ENCODE peak calls at places on chromosomes 12 and 14, in nine cellular contexts. B, S, T, L, O, R, Q, G and D are unnamed samples.
A peak's percentile ranks its signal among the peaks of the same experiment; 100 is the strongest.

GRCh38 chr12:57244306-57244696 is 6.7 kb downstream of the STAC3 start:
- DNase-seq in B (no peak), S (no peak), T (peak; percentile 7), L (no peak), O (no peak), R (no peak), Q (no peak), G (no peak), D (no peak)

GRCh38 chr12:41604830-41605229 is 416.7 kb downstream of the PDZRN4 start:
- DNase-seq in B (no peak), S (no peak), T (no peak), L (no peak), O (no peak), R (no peak), Q (peak; percentile 68), G (peak; percentile 4), D (no peak)

GRCh38 chr14:93112891-93113677 is 2.6 kb downstream of the ITPK1 start:
- DNase-seq in B (peak; percentile 89), S (peak; percentile 92), T (peak; percentile 85), L (peak; percentile 96), O (no peak), R (peak; percentile 90), Q (peak; percentile 92), G (peak; percentile 88), D (peak; percentile 77)

GRCh38 chr12:54201001-54201794 is 12.4 kb upstream of the SMUG1 start:
- DNase-seq in B (peak; percentile 81), S (peak; percentile 49), T (peak; percentile 87), L (peak; percentile 87), O (peak; percentile 89), R (peak; percentile 53), Q (peak; percentile 79), G (peak; percentile 81), D (peak; percentile 69)

GRCh38 chr14:43479751-43480150 is 1027.3 kb downstream of the FSCB start:
- DNase-seq in B (no peak), S (no peak), T (no peak), L (no peak), O (no peak), R (no peak), Q (no peak), G (no peak), D (no peak)

GRCh38 chr14:90651405-90651804 is 164.8 kb downstream of the TTC7B start:
- DNase-seq in B (no peak), S (no peak), T (no peak), L (no peak), O (no peak), R (no peak), Q (no peak), G (no peak), D (no peak)

GRCh38 chr12:91813701-91814100 is 331.9 kb downstream of the BTG1 start:
- DNase-seq in B (peak; percentile 5), S (no peak), T (no peak), L (no peak), O (no peak), R (no peak), Q (no peak), G (peak; percentile 3), D (no peak)

GRCh38 chr14:101400815-101401214 is 160.5 kb upstream of the DIO3 start:
- DNase-seq in B (peak; percentile 1), S (no peak), T (no peak), L (no peak), O (peak; percentile 11), R (no peak), Q (peak; percentile 47), G (peak; percentile 32), D (no peak)

GRCh38 chr14:69363055-69363454 is 35.0 kb downstream of the ERH start:
- DNase-seq in B (peak; percentile 66), S (peak; percentile 41), T (peak; percentile 63), L (peak; percentile 76), O (no peak), R (no peak), Q (peak; percentile 61), G (peak; percentile 34), D (no peak)

GRCh38 chr14:101961011-101961721 is 3.2 kb upstream of the DYNC1H1 start:
- DNase-seq in B (peak; percentile 85), S (peak; percentile 47), T (peak; percentile 82), L (peak; percentile 89), O (no peak), R (peak; percentile 76), Q (peak; percentile 88), G (peak; percentile 88), D (peak; percentile 85)

GRCh38 chr12:101863971-101864370 is 13.4 kb upstream of the DRAM1 start:
- DNase-seq in B (peak; percentile 22), S (no peak), T (no peak), L (no peak), O (no peak), R (no peak), Q (no peak), G (no peak), D (no peak)

GRCh38 chr12:125149160-125150108 is 84.2 kb downstream of the AACS start:
- DNase-seq in B (no peak), S (no peak), T (no peak), L (no peak), O (no peak), R (no peak), Q (no peak), G (no peak), D (peak; percentile 80)

DNA sequence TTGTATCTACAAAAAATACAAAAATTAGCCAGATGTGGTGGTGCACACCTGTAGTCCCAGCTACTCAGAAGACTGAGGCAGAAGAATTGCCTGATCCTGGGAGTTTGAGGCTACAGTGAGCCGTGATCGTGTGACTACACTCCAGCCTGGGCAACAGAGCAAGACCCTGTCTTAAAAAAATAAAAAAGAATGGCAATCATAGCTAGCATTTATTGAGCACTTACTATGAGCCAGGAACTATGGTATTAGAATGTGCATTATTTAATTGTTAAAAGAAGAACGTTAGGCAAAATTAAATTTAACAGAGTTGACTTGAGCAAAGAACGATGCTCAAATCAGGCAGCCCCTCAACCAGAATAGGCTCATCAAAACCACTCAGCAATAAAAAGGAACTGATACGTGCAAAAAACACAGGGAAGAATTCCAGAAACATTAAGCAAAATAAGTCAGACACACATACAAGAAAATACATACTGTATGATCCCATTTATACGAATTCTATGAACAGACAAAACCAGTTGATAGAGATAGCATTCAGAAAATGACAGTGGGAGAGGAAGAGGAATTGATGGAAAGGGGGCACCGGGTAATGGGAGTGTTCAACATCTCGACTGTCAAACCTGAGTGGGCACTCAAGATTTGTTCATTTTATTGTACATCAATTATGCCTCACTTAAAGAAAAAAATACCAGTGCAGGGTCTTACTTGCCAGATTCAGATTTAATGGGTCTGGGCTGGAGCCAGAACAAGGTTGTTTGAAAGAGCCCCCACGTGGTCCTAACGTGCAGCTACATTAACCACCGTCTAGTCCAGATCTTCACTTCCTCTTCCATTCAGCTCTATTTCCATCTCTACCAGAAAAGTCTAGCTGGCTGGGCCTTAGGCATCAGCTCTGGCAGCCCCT is 8.0 kb downstream of the SCNN1A start:
- DNase-seq in B (peak; percentile 52), S (no peak), T (no peak), L (no peak), O (no peak), R (no peak), Q (peak; percentile 74), G (peak; percentile 67), D (peak; percentile 85)
- TF ChIP-seq CTCF in B (peak; percentile 24), S (no peak), T (no peak), L (no peak), O (no peak), R (no peak), Q (peak; percentile 49), G (peak; percentile 40), D (peak; percentile 8)

GRCh38 chr12:1533602-1534304 is 60.6 kb downstream of the FBXL14 start:
- DNase-seq in B (peak; percentile 60), S (no peak), T (no peak), L (no peak), O (no peak), R (no peak), Q (peak; percentile 30), G (no peak), D (peak; percentile 74)

GRCh38 chr12:1531654-1532366 is 62.6 kb downstream of the FBXL14 start:
- DNase-seq in B (no peak), S (no peak), T (no peak), L (no peak), O (no peak), R (no peak), Q (no peak), G (no peak), D (peak; percentile 64)

GRCh38 chr12:1532367-1532752 is 62.0 kb downstream of the FBXL14 start:
- DNase-seq in B (no peak), S (no peak), T (no peak), L (no peak), O (no peak), R (no peak), Q (no peak), G (no peak), D (no peak)

GRCh38 chr12:1533205-1533601 is 61.2 kb downstream of the FBXL14 start:
- DNase-seq in B (peak; percentile 60), S (no peak), T (no peak), L (no peak), O (no peak), R (no peak), Q (no peak), G (no peak), D (peak; percentile 64)

GRCh38 chr12:1532796-1533195 is 61.6 kb downstream of the FBXL14 start:
- DNase-seq in B (peak; percentile 41), S (no peak), T (no peak), L (no peak), O (no peak), R (no peak), Q (no peak), G (no peak), D (no peak)
- TF ChIP-seq CTCF in B (peak; percentile 35), S (no peak), T (no peak), L (no peak), O (no peak), R (no peak), Q (no peak), G (no peak), D (no peak)

GRCh38 chr12:46354111-46354798 is 18.3 kb downstream of the SLC38A2 start:
- DNase-seq in B (no peak), S (no peak), T (no peak), L (no peak), O (no peak), R (no peak), Q (peak; percentile 22), G (no peak), D (no peak)
- TF ChIP-seq CTCF in B (no peak), S (peak; percentile 16), T (no peak), L (no peak), O (no peak), R (no peak), Q (peak; percentile 36), G (peak; percentile 14), D (no peak)

GRCh38 chr14:99201351-99202073 is 70.5 kb downstream of the BCL11B start:
- DNase-seq in B (no peak), S (no peak), T (no peak), L (no peak), O (no peak), R (no peak), Q (no peak), G (no peak), D (no peak)

GRCh38 chr14:99198746-99199145 is 73.3 kb downstream of the BCL11B start:
- DNase-seq in B (no peak), S (no peak), T (no peak), L (no peak), O (no peak), R (no peak), Q (no peak), G (no peak), D (no peak)

GRCh38 chr14:99200654-99201005 is 71.4 kb downstream of the BCL11B start:
- DNase-seq in B (no peak), S (no peak), T (no peak), L (no peak), O (no peak), R (no peak), Q (no peak), G (no peak), D (no peak)

GRCh38 chr14:99202516-99202915 is 69.5 kb downstream of the BCL11B start:
- DNase-seq in B (no peak), S (no peak), T (no peak), L (no peak), O (no peak), R (no peak), Q (no peak), G (no peak), D (no peak)

GRCh38 chr14:99199854-99200653 is 71.9 kb downstream of the BCL11B start:
- DNase-seq in B (no peak), S (no peak), T (no peak), L (no peak), O (no peak), R (no peak), Q (no peak), G (no peak), D (no peak)
- TF ChIP-seq CTCF in B (no peak), S (no peak), T (no peak), L (no peak), O (no peak), R (no peak), Q (no peak), G (no peak), D (no peak)